ENCODE peak calls at places on chromosomes 16 and 17, in five cellular contexts. K is retinal pigment epithelial cell, S is AG10803, O is colonic mucosa, E is PC-3. Q is an unnamed sample.

GRCh38 chr17:29731589-29731929 is 108.8 kb upstream of the CORO6 start:
- DNase-seq in K (no peak), S (no peak), O (no peak), E (no peak), Q (no peak)

GRCh38 chr16:85781156-85781555 is 18.2 kb downstream of the EMC8 start:
- DNase-seq in K (no peak), S (no peak), O (no peak), E (no peak), Q (no peak)

GRCh38 chr16:69863882-69864281 is 87.3 kb upstream of the CLEC18A start:
- DNase-seq in K (no peak), S (no peak), O (no peak), E (no peak), Q (no peak)

GRCh38 chr16:66485361-66485760 is 58.3 kb downstream of the BEAN1 start:
- DNase-seq in K (no peak), S (no peak), O (no peak), E (no peak), Q (no peak)

GRCh38 chr16:86663691-86664517 is 85.6 kb downstream of the FOXL1 start:
- DNase-seq in K (no peak), S (peak), O (no peak), E (peak), Q (no peak)

GRCh38 chr17:75571885-75572215 is 15.8 kb upstream of the MYO15B start:
- DNase-seq in K (no peak), S (no peak), O (no peak), E (no peak), Q (no peak)

GRCh38 chr17:1735418-1735817 is 7.3 kb upstream of the SERPINF2 start:
- DNase-seq in K (no peak), S (no peak), O (no peak), E (no peak), Q (no peak)

GRCh38 chr16:54746596-54746995 is 184.1 kb upstream of the IRX5 start:
- DNase-seq in K (no peak), S (no peak), O (no peak), E (no peak), Q (no peak)

GRCh38 chr17:70552230-70552981 is 383.1 kb downstream of the KCNJ2 start:
- DNase-seq in K (no peak), S (peak), O (no peak), E (peak), Q (peak)

GRCh38 chr16:10080031-10080772 is 102.0 kb downstream of the GRIN2A start:
- DNase-seq in K (peak), S (peak), O (no peak), E (peak), Q (peak)

GRCh38 chr17:6413073-6413472 is 21.8 kb downstream of the AIPL1 start:
- DNase-seq in K (peak), S (peak), O (no peak), E (peak), Q (no peak)

GRCh38 chr16:87812200-87812656 is 46.4 kb upstream of the KLHDC4 start:
- DNase-seq in K (no peak), S (no peak), O (no peak), E (no peak), Q (no peak)

GRCh38 chr17:38563362-38564253 is 42.1 kb downstream of the SRCIN1 start:
- DNase-seq in K (no peak), S (no peak), O (no peak), E (no peak), Q (no peak)

GRCh38 chr17:10745231-10745630 is 15.4 kb upstream of the TMEM220 start:
- DNase-seq in K (no peak), S (peak), O (no peak), E (no peak), Q (peak)

GRCh38 chr17:18257268-18257681 is 1.3 kb downstream of the FLII start:
- DNase-seq in K (no peak), S (no peak), O (no peak), E (peak), Q (no peak)

GRCh38 chr17:6162892-6163291 is 92.7 kb downstream of the WSCD1 start:
- DNase-seq in K (no peak), S (no peak), O (no peak), E (no peak), Q (no peak)

GRCh38 chr17:55726440-55726839 is 3.8 kb upstream of the TMEM100 start:
- DNase-seq in K (peak), S (peak), O (peak), E (peak), Q (peak)

GRCh38 chr17:65131946-65132345 is 5.2 kb upstream of the RGS9 start:
- DNase-seq in K (no peak), S (peak), O (no peak), E (peak), Q (peak)

GRCh38 chr17:82924214-82924613 is 84.4 kb upstream of the ZNF750 start:
- DNase-seq in K (no peak), S (no peak), O (no peak), E (no peak), Q (no peak)

GRCh38 chr16:16042076-16042475 is 92.7 kb downstream of the ABCC1 start:
- DNase-seq in K (peak), S (peak), O (no peak), E (no peak), Q (peak)

GRCh38 chr16:8950580-8951077 is 13.1 kb downstream of the USP7 start:
- DNase-seq in K (no peak), S (peak), O (no peak), E (no peak), Q (no peak)

GRCh38 chr17:73194514-73195222 is 1.8 kb downstream of the COG1 start:
- DNase-seq in K (no peak), S (peak), O (no peak), E (peak), Q (no peak)

GRCh38 chr17:72199256-72199655 is 78.4 kb downstream of the SOX9 start:
- DNase-seq in K (no peak), S (no peak), O (no peak), E (no peak), Q (no peak)

DNA sequence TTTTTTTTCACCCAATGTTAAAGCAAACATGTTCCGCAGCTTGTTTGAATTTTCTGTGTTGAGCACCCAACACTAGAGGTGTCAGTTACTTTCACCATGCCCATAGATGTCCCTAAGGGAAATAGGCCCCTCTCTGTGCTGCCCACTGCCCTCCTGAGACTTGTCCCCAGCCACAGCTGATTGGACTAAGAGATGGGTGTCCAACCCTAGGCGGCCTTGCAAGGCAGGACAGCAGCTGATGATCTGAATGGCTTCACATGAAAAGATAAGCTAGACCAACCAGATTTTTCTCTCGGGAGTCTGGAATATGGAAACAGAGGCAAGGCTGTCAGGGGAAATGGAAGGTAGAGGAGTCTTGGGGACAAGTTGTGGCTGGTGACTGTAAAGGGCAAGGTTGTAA is 6.1 kb upstream of the CALB2 start:
- DNase-seq in K (no peak), S (no peak), O (no peak), E (no peak), Q (no peak)
- H3K4me3 ChIP-seq in K (no peak), S (no peak), O (no peak), E (no peak), Q (no peak)

DNA sequence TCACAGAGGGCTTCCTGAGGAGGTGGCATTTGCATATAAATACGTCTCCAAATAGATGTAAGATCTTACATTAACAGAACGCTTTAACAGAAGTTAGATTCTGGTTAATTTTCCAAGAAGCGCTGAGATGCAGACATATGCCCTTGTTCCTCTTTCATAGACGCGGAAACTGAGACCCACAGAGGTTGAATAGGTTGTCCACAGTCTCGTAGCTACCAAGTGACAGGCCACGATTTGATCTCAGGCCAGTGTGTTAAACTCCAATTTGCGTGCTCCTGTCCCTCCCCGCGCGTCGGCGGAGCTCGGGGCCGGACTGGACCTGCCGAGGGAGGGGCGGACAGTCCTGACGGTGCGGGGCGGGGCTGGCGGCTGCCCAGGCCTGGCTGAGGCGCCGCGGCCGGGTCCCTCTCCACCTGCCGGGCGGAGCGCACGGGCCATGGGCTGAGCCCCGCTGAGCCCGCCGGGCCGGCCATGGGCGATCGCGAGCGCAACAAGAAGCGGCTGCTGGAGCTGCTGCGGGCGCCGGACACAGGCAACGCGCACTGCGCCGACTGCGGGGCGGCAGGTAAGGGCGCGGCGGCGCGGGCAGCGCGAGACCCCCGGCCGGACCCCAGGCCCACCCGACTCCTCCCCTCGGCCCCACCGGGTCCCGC is at the start of gene ADAP2:
- DNase-seq in K (no peak), S (no peak), O (peak), E (peak), Q (no peak)
- H3K4me3 ChIP-seq in K (peak), S (no peak), O (peak), E (peak), Q (no peak)

DNA sequence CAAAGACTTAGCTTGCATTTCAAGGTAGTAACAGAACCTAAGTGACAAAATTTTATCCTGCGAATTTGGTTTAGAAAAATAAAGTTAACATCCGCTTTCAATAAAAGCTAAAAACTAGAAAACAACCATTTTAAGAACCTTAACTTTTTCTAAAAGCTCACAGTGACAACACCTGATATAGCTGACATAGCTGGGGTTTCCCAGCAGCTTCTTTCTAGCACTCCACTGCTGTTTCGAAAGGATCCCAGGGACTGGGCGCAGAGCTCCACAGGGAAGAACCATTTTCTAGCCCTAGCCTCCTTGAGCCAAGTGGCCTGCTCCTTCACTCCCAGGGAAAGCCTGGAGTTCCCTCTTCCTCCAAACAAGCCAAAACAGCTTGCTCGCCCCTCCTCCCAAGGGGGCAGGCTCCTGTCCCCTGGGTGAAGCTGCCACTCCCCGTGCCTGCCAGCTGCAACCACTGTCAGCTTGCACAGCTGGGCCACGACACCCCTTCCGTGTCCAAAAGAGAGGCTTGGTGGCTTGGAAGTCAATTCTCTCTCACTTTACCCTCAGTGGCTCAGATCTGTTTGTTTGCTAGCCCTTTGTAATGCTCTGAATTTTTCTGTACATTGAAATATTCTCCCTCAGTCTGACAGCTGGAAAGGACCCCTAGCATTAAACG is 59.8 kb downstream of the CYTH1 start:
- DNase-seq in K (no peak), S (peak), O (no peak), E (no peak), Q (no peak)
- H3K4me3 ChIP-seq in K (no peak), S (no peak), O (no peak), E (no peak), Q (no peak)

DNA sequence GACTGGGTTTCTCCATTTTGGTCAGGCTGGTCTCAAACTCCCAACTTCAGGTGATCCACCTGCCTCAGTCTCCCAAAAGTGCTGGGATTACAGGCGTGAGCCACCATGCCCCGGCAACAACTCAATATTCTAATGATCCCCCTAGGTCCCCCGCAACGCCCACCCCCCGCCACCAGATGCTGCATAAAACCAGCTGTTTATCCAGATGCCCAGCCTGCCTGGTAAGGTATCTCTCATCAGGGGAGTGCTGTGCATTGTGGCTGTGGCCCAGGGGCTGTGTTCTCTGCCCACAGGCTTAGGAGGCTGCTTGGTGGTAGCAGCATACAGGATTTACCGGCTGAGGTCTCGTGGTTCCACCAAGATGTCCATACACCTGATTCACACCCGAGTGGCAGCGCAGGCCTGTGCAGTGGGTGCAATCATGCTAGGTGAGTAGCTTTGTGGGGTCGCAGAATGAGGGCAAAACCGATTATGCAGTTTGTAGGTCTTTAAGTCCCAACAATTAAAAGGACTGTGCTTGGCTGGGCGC is 1.3 kb downstream of the HIGD1B start:
- DNase-seq in K (no peak), S (no peak), O (no peak), E (no peak), Q (no peak)
- H3K4me3 ChIP-seq in K (no peak), S (no peak), O (no peak), E (no peak), Q (no peak)

DNA sequence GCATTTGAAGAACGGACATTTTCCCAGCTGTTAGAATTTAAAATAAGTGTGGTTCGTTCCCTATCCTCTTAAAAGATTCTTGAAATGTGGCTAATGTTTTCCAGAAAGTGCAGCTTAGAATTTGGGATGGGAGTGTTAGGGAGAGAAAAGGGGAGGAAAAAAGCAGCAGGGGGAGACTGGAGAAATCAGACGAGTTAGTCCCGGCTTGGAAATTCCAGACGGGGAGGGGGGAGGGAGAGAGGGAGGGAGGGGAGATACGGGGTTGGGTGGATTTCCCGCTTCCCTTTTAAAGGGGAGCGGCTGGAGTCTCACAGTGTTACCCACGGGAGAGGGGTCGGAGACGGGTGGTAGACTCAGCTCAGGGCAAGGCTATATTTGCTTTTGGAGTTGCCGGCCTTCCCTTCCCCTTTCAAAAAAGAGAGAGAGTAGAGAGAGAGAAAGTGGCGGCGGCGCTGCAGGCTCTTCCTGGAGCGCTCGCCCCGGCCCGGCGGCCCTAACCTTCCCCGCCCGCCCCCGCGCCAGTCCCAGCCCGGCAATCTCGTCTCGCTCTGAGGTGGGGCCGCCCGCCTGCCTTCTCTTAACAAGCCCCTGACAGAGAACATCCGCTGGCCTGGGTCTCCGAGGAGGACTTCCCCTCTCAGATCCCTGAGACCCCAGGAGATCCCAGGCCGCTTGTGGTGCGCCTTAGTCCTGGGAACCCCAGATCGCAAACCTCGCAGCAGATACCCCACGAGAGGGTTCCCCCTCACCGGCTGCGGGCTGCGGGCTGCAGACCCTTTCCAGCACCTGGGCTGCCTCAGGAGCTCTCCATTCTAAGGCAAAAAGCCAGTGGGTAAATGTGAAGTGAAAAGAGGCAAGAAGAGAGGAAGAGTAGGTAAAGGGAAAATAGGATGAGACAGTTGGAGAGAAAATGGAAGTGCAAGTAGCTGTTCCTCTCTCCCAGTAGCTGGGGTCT is 6.6 kb downstream of the IGF2BP1 start:
- DNase-seq in K (no peak), S (peak), O (no peak), E (no peak), Q (no peak)
- H3K4me3 ChIP-seq in K (peak), S (peak), O (no peak), E (no peak), Q (no peak)

Q was measured in MG63.